ENCODE peak calls at places on chromosomes 4 and X, in ten cellular contexts. W, P, Z, C, S, F, H, A, J and N are unnamed samples.

GRCh38 chrX:40170830-40171512 is 73.2 kb upstream of the BCOR start:
- DNase-seq in W (no peak), P (no peak), Z (no peak), C (no peak), S (no peak), F (peak), H (no peak), A (no peak), J (no peak), N (no peak)

GRCh38 chr4:121726642-121727268 is 30.0 kb upstream of the ANXA5 start:
- DNase-seq in W (peak), P (peak), Z (no peak), C (no peak), S (no peak), F (peak), H (no peak), A (peak), J (peak), N (peak)

GRCh38 chr4:168744021-168744420 is 247.2 kb downstream of the PALLD start:
- DNase-seq in W (no peak), P (no peak), Z (no peak), C (no peak), S (no peak), F (no peak), H (no peak), A (no peak), J (no peak), N (no peak)

GRCh38 chr4:106986486-106986885 is 49.6 kb downstream of the DKK2 start:
- DNase-seq in W (no peak), P (no peak), Z (no peak), C (no peak), S (no peak), F (peak), H (no peak), A (no peak), J (no peak), N (no peak)

GRCh38 chr4:82601242-82602015 is 39.6 kb upstream of the TMEM150C start:
- DNase-seq in W (no peak), P (no peak), Z (no peak), C (no peak), S (no peak), F (no peak), H (no peak), A (no peak), J (no peak), N (no peak)

GRCh38 chrX:134753185-134754008 is 95.1 kb upstream of the PLAC1 start:
- DNase-seq in W (no peak), P (no peak), Z (no peak), C (no peak), S (no peak), F (peak), H (no peak), A (peak), J (no peak), N (no peak)

GRCh38 chr4:163591614-163592020 is 97.1 kb downstream of the TMA16 start:
- DNase-seq in W (peak), P (no peak), Z (no peak), C (no peak), S (no peak), F (no peak), H (no peak), A (no peak), J (no peak), N (no peak)

GRCh38 chr4:2461246-2461960 is 7.5 kb upstream of the RNF4 start:
- DNase-seq in W (no peak), P (no peak), Z (no peak), C (no peak), S (no peak), F (no peak), H (no peak), A (no peak), J (no peak), N (no peak)

GRCh38 chrX:43279341-43279808 is 376.7 kb upstream of the MAOA start:
- DNase-seq in W (no peak), P (no peak), Z (no peak), C (no peak), S (no peak), F (no peak), H (no peak), A (no peak), J (no peak), N (no peak)

GRCh38 chr4:147678796-147679549 is 5.0 kb downstream of the PRMT9 start:
- DNase-seq in W (no peak), P (no peak), Z (no peak), C (no peak), S (no peak), F (no peak), H (no peak), A (no peak), J (no peak), N (no peak)

GRCh38 chr4:73692284-73692683 is 48.1 kb upstream of the CXCL8 start:
- DNase-seq in W (no peak), P (no peak), Z (no peak), C (no peak), S (no peak), F (no peak), H (no peak), A (no peak), J (peak), N (no peak)

GRCh38 chr4:187814737-187815465 is 180.7 kb upstream of the ZFP42 start:
- DNase-seq in W (no peak), P (no peak), Z (no peak), C (no peak), S (no peak), F (no peak), H (no peak), A (peak), J (no peak), N (no peak)

GRCh38 chrX:109389917-109390316 is 92.0 kb downstream of the GUCY2F start:
- DNase-seq in W (no peak), P (no peak), Z (no peak), C (no peak), S (no peak), F (no peak), H (no peak), A (no peak), J (no peak), N (no peak)

GRCh38 chrX:40628506-40628905 is 5.3 kb downstream of the MPC1L start:
- DNase-seq in W (no peak), P (no peak), Z (no peak), C (no peak), S (no peak), F (no peak), H (no peak), A (no peak), J (no peak), N (no peak)

GRCh38 chr4:139763668-139764067 is 98.0 kb downstream of the MGST2 start:
- DNase-seq in W (no peak), P (no peak), Z (no peak), C (no peak), S (no peak), F (no peak), H (no peak), A (no peak), J (peak), N (no peak)

GRCh38 chrX:1391370-1391706 is 575 bp downstream of the SLC25A6 start:
- DNase-seq in W (no peak), P (no peak), Z (no peak), C (peak), S (no peak), F (no peak), H (no peak), A (no peak), J (no peak), N (peak)

GRCh38 chr4:110088670-110089069 is 109.7 kb downstream of the ELOVL6 start:
- DNase-seq in W (no peak), P (no peak), Z (no peak), C (no peak), S (no peak), F (no peak), H (no peak), A (peak), J (no peak), N (no peak)

GRCh38 chr4:123785515-123785914 is 388.9 kb downstream of the SPRY1 start:
- DNase-seq in W (no peak), P (no peak), Z (no peak), C (no peak), S (peak), F (no peak), H (no peak), A (no peak), J (no peak), N (no peak)

GRCh38 chr4:1567519-1567807 is 116.7 kb downstream of the FAM53A start:
- DNase-seq in W (no peak), P (no peak), Z (no peak), C (no peak), S (peak), F (no peak), H (no peak), A (no peak), J (no peak), N (no peak)